ENCODE peak calls at places on chromosomes 13 and 19, in ten cellular contexts. U is mesenteric fat pad; H is Calu3; T is ovary; N is AG09309; P is AG04449; W is HT-29; Q is foreskin fibroblast; S is NCI-H748 treated with DMSO at 0.1 percent for 48 hours; G is stimulated activated CD4-positive, alpha-beta T cell treated with anti-CD3 and anti-CD28 coated beads, Interleukin-15, amount 100 ng/mL, for 24 hours. R is an unnamed sample.

GRCh38 chr13:59120297-59120843 is 1043.4 kb downstream of the DIAPH3 start:
- DNase-seq in U (no peak), H (no peak), T (no peak), N (no peak), P (no peak), W (no peak), Q (no peak), S (no peak), G (no peak), R (no peak)

GRCh38 chr19:12117203-12117970 is 22.8 kb downstream of the ZNF20 start:
- DNase-seq in U (no peak), H (no peak), T (no peak), N (no peak), P (no peak), W (no peak), Q (no peak), S (no peak), G (no peak), R (no peak)

GRCh38 chr13:51222510-51223283 is 499 bp downstream of the FAM124A start:
- DNase-seq in U (no peak), H (peak), T (peak), N (no peak), P (no peak), W (no peak), Q (peak), S (peak), G (no peak), R (no peak)

GRCh38 chr13:96229356-96229755 is 139.4 kb downstream of the HS6ST3 start:
- DNase-seq in U (no peak), H (no peak), T (no peak), N (no peak), P (no peak), W (peak), Q (no peak), S (peak), G (no peak), R (no peak)

GRCh38 chr13:86792153-86792651 is 879.0 kb upstream of the SLITRK5 start:
- DNase-seq in U (no peak), H (no peak), T (no peak), N (no peak), P (no peak), W (no peak), Q (no peak), S (no peak), G (no peak), R (no peak)

GRCh38 chr13:41675306-41675705 is 218.0 kb downstream of the RGCC start:
- DNase-seq in U (no peak), H (no peak), T (no peak), N (peak), P (no peak), W (no peak), Q (peak), S (no peak), G (no peak), R (no peak)

GRCh38 chr13:102879793-102880499 is 34.1 kb downstream of the ERCC5 start:
- DNase-seq in U (no peak), H (no peak), T (no peak), N (no peak), P (no peak), W (no peak), Q (no peak), S (no peak), G (no peak), R (no peak)

GRCh38 chr19:1231729-1232128 is 6.1 kb downstream of the CBARP start:
- DNase-seq in U (no peak), H (no peak), T (no peak), N (no peak), P (no peak), W (peak), Q (no peak), S (no peak), G (no peak), R (no peak)

GRCh38 chr13:39930544-39931444 is 275.3 kb downstream of the COG6 start:
- DNase-seq in U (no peak), H (no peak), T (no peak), N (no peak), P (no peak), W (no peak), Q (no peak), S (no peak), G (no peak), R (no peak)

GRCh38 chr19:46303345-46303701 is 6.5 kb downstream of the HIF3A start:
- DNase-seq in U (no peak), H (no peak), T (peak), N (no peak), P (no peak), W (no peak), Q (no peak), S (no peak), G (no peak), R (no peak)

GRCh38 chr13:99150575-99151370 is 49.9 kb upstream of the UBAC2 start:
- DNase-seq in U (no peak), H (no peak), T (no peak), N (peak), P (peak), W (no peak), Q (peak), S (no peak), G (no peak), R (no peak)

GRCh38 chr13:37485766-37486165 is 112.8 kb downstream of the POSTN start:
- DNase-seq in U (no peak), H (no peak), T (no peak), N (no peak), P (no peak), W (no peak), Q (no peak), S (no peak), G (no peak), R (no peak)

GRCh38 chr19:3721900-3722442 is 13.8 kb downstream of the TJP3 start:
- DNase-seq in U (no peak), H (no peak), T (no peak), N (no peak), P (no peak), W (no peak), Q (no peak), S (no peak), G (no peak), R (no peak)

GRCh38 chr19:29365836-29366417 is 153.0 kb upstream of the UQCRFS1 start:
- DNase-seq in U (peak), H (no peak), T (no peak), N (no peak), P (no peak), W (no peak), Q (no peak), S (no peak), G (no peak), R (no peak)

GRCh38 chr19:10288662-10289166 is 1.0 kb upstream of the ICAM5 start:
- DNase-seq in U (no peak), H (peak), T (no peak), N (no peak), P (no peak), W (peak), Q (peak), S (peak), G (peak), R (no peak)

GRCh38 chr13:101648766-101649489 is 196.5 kb downstream of the ITGBL1 start:
- DNase-seq in U (no peak), H (no peak), T (no peak), N (no peak), P (no peak), W (no peak), Q (peak), S (no peak), G (no peak), R (no peak)

GRCh38 chr19:8305798-8306197 is 2.4 kb downstream of the CD320 start:
- DNase-seq in U (no peak), H (no peak), T (peak), N (no peak), P (no peak), W (no peak), Q (no peak), S (no peak), G (peak), R (peak)

GRCh38 chr19:29480507-29480906 is 45.3 kb upstream of the VSTM2B start:
- DNase-seq in U (peak), H (no peak), T (no peak), N (no peak), P (no peak), W (no peak), Q (no peak), S (no peak), G (no peak), R (no peak)

GRCh38 chr13:91804724-91805123 is 406.3 kb downstream of the GPC5 start:
- DNase-seq in U (no peak), H (no peak), T (no peak), N (no peak), P (no peak), W (no peak), Q (no peak), S (no peak), G (no peak), R (no peak)

GRCh38 chr19:35272122-35272715 is 3.5 kb downstream of the USF2 start:
- DNase-seq in U (no peak), H (no peak), T (no peak), N (no peak), P (no peak), W (no peak), Q (no peak), S (no peak), G (no peak), R (no peak)

GRCh38 chr13:110640591-110641029 is 25.3 kb downstream of the NAXD start:
- DNase-seq in U (peak), H (no peak), T (peak), N (no peak), P (no peak), W (no peak), Q (no peak), S (no peak), G (no peak), R (peak)

GRCh38 chr19:34310494-34310981 is 54.5 kb upstream of the GPI start:
- DNase-seq in U (no peak), H (no peak), T (no peak), N (no peak), P (no peak), W (no peak), Q (no peak), S (no peak), G (no peak), R (peak)

GRCh38 chr19:50428768-50429463 is 3.8 kb upstream of the MYBPC2 start:
- DNase-seq in U (no peak), H (no peak), T (no peak), N (no peak), P (no peak), W (no peak), Q (no peak), S (no peak), G (no peak), R (no peak)

GRCh38 chr13:33849211-33849610 is 31.3 kb downstream of the RFC3 start:
- DNase-seq in U (no peak), H (no peak), T (no peak), N (no peak), P (no peak), W (no peak), Q (no peak), S (no peak), G (no peak), R (no peak)

GRCh38 chr13:44713793-44714469 is 137.8 kb upstream of the TSC22D1 start:
- DNase-seq in U (no peak), H (peak), T (no peak), N (peak), P (peak), W (no peak), Q (peak), S (no peak), G (no peak), R (no peak)

GRCh38 chr19:41646589-41647204 is 19.8 kb upstream of the CEACAM4 start:
- DNase-seq in U (no peak), H (no peak), T (no peak), N (no peak), P (no peak), W (no peak), Q (peak), S (no peak), G (peak), R (no peak)

GRCh38 chr13:33017410-33017929 is 1.2 kb downstream of the KL start:
- DNase-seq in U (no peak), H (peak), T (no peak), N (no peak), P (no peak), W (peak), Q (no peak), S (peak), G (peak), R (peak)

GRCh38 chr13:96817336-96817941 is 176.8 kb downstream of the OXGR1 start:
- DNase-seq in U (no peak), H (no peak), T (no peak), N (no peak), P (no peak), W (peak), Q (peak), S (peak), G (no peak), R (no peak)

GRCh38 chr19:57192993-57193392 is 1.7 kb downstream of the ZNF264 start:
- DNase-seq in U (no peak), H (no peak), T (no peak), N (no peak), P (no peak), W (no peak), Q (no peak), S (no peak), G (no peak), R (no peak)

GRCh38 chr19:53634768-53635167 is 3.0 kb downstream of the DPRX start:
- DNase-seq in U (no peak), H (no peak), T (no peak), N (no peak), P (no peak), W (no peak), Q (no peak), S (no peak), G (no peak), R (no peak)

R was measured in sigmoid colon.